ENCODE peak calls at places on chromosomes 5 and 9, in four cellular contexts. H is HepG2, P is HEK293T, G is GM12878. Y is an unnamed sample.

GRCh38 chr5:11261226-11261625 is 500.2 kb upstream of the DAP start:
- DNase-seq in H (no peak), P (no peak), G (no peak), Y (no peak)

GRCh38 chr5:96963267-96963666 is 27.4 kb downstream of the LNPEP start:
- DNase-seq in H (no peak), P (peak; percentile 43), G (peak; percentile 33), Y (no peak)

GRCh38 chr5:95884021-95884333 is 61.5 kb upstream of the GLRX start:
- DNase-seq in G (no peak), H (no peak), P (no peak), Y (no peak)

GRCh38 chr5:55141945-55142690 is 17.9 kb upstream of the GPX8 start:
- DNase-seq in H (no peak), P (no peak), G (no peak), Y (no peak)

GRCh38 chr9:22084336-22085035 is 75.4 kb upstream of the CDKN2B start:
- DNase-seq in G (no peak), H (peak; percentile 7), P (peak; percentile 44), Y (no peak)

GRCh38 chr9:37944266-37944650 is 40.3 kb upstream of the SLC25A51 start:
- DNase-seq in P (no peak), G (no peak), H (no peak), Y (no peak)

GRCh38 chr5:177494356-177495195 is 2.8 kb downstream of the PDLIM7 start:
- DNase-seq in P (no peak), H (peak; percentile 47), G (no peak), Y (peak; percentile 87)

GRCh38 chr5:175815126-175815913 is 56.1 kb upstream of the CPLX2 start:
- DNase-seq in P (no peak), H (no peak), G (no peak), Y (no peak)

GRCh38 chr9:4662989-4663792 is 1.1 kb downstream of the PLPP6 start:
- DNase-seq in P (peak; percentile 11), H (peak; percentile 65), G (no peak), Y (no peak)

GRCh38 chr9:90344013-90344412 is 298.6 kb downstream of the DIRAS2 start:
- DNase-seq in H (no peak), G (no peak), P (no peak), Y (no peak)

GRCh38 chr5:108122701-108123100 is 259.2 kb downstream of the FBXL17 start:
- DNase-seq in P (no peak), G (no peak), H (no peak), Y (no peak)

GRCh38 chr5:122492675-122493074 is 180.6 kb downstream of the SNCAIP start:
- DNase-seq in G (no peak), P (peak; percentile 27), H (no peak), Y (no peak)

GRCh38 chr9:14203366-14204056 is 110.4 kb downstream of the NFIB start:
- DNase-seq in G (no peak), H (no peak), P (no peak), Y (no peak)

GRCh38 chr9:80699551-80699998 is 989.8 kb downstream of the TLE1 start:
- DNase-seq in G (no peak), H (no peak), P (no peak), Y (no peak)

GRCh38 chr5:120613729-120614128 is 149.6 kb downstream of the PRR16 start:
- DNase-seq in P (no peak), G (no peak), H (no peak), Y (no peak)

GRCh38 chr5:56620903-56621680 is 194.3 kb upstream of the MAP3K1 start:
- DNase-seq in G (no peak), P (no peak), H (no peak), Y (no peak)

GRCh38 chr5:50786073-50786472 is 119.6 kb downstream of the PARP8 start:
- DNase-seq in H (no peak), P (no peak), G (no peak), Y (no peak)

GRCh38 chr9:126411225-126411947 is 84.8 kb downstream of the MVB12B start:
- DNase-seq in G (peak; percentile 93), H (no peak), P (no peak), Y (no peak)

GRCh38 chr5:56625577-56625976 is 189.8 kb upstream of the MAP3K1 start:
- DNase-seq in G (no peak), H (no peak), P (no peak), Y (no peak)

GRCh38 chr5:122726990-122727616 is 47.8 kb upstream of the SNX2 start:
- DNase-seq in H (no peak), P (no peak), G (peak; percentile 38), Y (no peak)

GRCh38 chr9:121277518-121278275 is 9.7 kb downstream of the GSN start:
- DNase-seq in P (no peak), G (no peak), H (no peak), Y (no peak)

GRCh38 chr5:136374638-136375037 is 9.3 kb upstream of the TRPC7 start:
- DNase-seq in H (no peak), G (no peak), P (no peak), Y (no peak)

GRCh38 chr5:66281309-66281708 is 137.2 kb downstream of the SREK1 start:
- DNase-seq in H (no peak), P (no peak), G (no peak), Y (no peak)

GRCh38 chr9:19464764-19465570 is 56.2 kb downstream of the ACER2 start:
- DNase-seq in P (peak; percentile 93), G (no peak), H (peak; percentile 73), Y (peak; percentile 93)

GRCh38 chr9:95087659-95088242 is 229.8 kb downstream of the FANCC start:
- DNase-seq in H (no peak), G (no peak), P (no peak), Y (no peak)

GRCh38 chr5:80653497-80653896 is 955 bp upstream of the MSH3 start:
- DNase-seq in H (no peak), G (no peak), P (no peak), Y (no peak)

GRCh38 chr5:178625679-178626483 is 969 bp downstream of the CLK4 start:
- DNase-seq in H (no peak), P (peak; percentile 32), G (no peak), Y (no peak)

GRCh38 chr5:56479701-56480304 is 246.7 kb upstream of the ANKRD55 start:
- DNase-seq in G (peak; percentile 30), H (no peak), P (no peak), Y (no peak)

GRCh38 chr5:111772456-111772855 is 15.5 kb upstream of the NREP start:
- DNase-seq in H (no peak), G (no peak), P (peak; percentile 28), Y (no peak)

GRCh38 chr9:30732060-30732459 is 1652.4 kb upstream of the ACO1 start:
- DNase-seq in P (no peak), H (peak; percentile 2), G (no peak), Y (peak; percentile 47)

GRCh38 chr9:118418887-118419620 is 714.9 kb downstream of the TLR4 start:
- DNase-seq in H (no peak), G (no peak), P (no peak), Y (no peak)

GRCh38 chr9:134972140-134972539 is 54.4 kb upstream of the FCN1 start:
- DNase-seq in G (no peak), P (no peak), H (no peak), Y (no peak)

DNA sequence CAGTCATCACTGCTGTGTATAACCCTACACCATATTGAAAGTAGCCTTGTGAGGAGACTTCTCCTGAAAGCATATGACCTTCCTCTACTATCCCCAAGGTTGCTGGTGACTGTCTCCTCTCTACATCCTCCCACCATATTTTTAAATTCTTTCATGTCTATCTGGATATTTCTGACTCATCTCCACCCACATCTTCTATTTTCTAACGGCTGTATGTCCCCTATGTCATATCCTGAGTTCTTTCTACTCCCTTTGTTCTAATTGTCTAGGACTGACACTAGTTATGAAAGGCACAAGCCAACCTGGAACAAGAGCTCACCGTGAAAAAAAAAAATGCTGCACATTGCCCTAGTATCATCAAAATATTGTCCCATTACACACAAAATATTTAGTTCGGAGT is 218.3 kb upstream of the ZNF462 start:
- DNase-seq in G (no peak), H (no peak), P (no peak), Y (no peak)
- TF ChIP-seq SUZ12 in G (no peak), H (no peak), P (no peak), Y (no peak)

GRCh38 chr5:1011226-1011631 is 2.6 kb downstream of the NKD2 start:
- DNase-seq in H (peak; percentile 38), P (peak; percentile 70), G (no peak), Y (no peak)

GRCh38 chr5:1008451-1009358 is at the start of gene NKD2:
- DNase-seq in G (no peak), H (no peak), P (peak; percentile 87), Y (no peak)

GRCh38 chr5:1010641-1011046 is 2.0 kb downstream of the NKD2 start:
- DNase-seq in H (no peak), G (no peak), P (no peak), Y (no peak)

GRCh38 chr5:1010181-1010510 is 1.5 kb downstream of the NKD2 start:
- DNase-seq in P (no peak), G (no peak), H (peak; percentile 56), Y (no peak)

GRCh38 chr5:1009359-1010180 is 968 bp downstream of the NKD2 start:
- DNase-seq in H (no peak), G (no peak), P (no peak), Y (no peak)
- TF ChIP-seq SUZ12 in H (no peak), G (peak; percentile 81), P (no peak), Y (peak; percentile 78)

GRCh38 chr5:15026011-15026481 is 154.5 kb upstream of the ANKH start:
- DNase-seq in P (no peak), G (no peak), H (no peak), Y (no peak)
- TF ChIP-seq SUZ12 in P (no peak), G (no peak), H (no peak), Y (no peak)

GRCh38 chr9:97382099-97382718 is 29.7 kb upstream of the TDRD7 start:
- DNase-seq in H (peak; percentile 91), P (no peak), G (no peak), Y (no peak)
- TF ChIP-seq SUZ12 in H (no peak), P (no peak), G (no peak), Y (no peak)

GRCh38 chr5:35485487-35485886 is 132.2 kb upstream of the SPEF2 start:
- DNase-seq in G (no peak), P (no peak), H (no peak), Y (no peak)

GRCh38 chr5:35484241-35484640 is 133.4 kb upstream of the SPEF2 start:
- DNase-seq in H (no peak), P (no peak), G (no peak), Y (no peak)

GRCh38 chr5:35487255-35488035 is 130.2 kb upstream of the SPEF2 start:
- DNase-seq in G (no peak), P (no peak), H (no peak), Y (no peak)

GRCh38 chr5:35488055-35488454 is 129.6 kb upstream of the SPEF2 start:
- DNase-seq in P (no peak), H (no peak), G (no peak), Y (no peak)

GRCh38 chr5:35488786-35489185 is 128.9 kb upstream of the SPEF2 start:
- DNase-seq in P (no peak), H (no peak), G (no peak), Y (no peak)
- TF ChIP-seq SUZ12 in P (no peak), H (no peak), G (no peak), Y (no peak)

DNA sequence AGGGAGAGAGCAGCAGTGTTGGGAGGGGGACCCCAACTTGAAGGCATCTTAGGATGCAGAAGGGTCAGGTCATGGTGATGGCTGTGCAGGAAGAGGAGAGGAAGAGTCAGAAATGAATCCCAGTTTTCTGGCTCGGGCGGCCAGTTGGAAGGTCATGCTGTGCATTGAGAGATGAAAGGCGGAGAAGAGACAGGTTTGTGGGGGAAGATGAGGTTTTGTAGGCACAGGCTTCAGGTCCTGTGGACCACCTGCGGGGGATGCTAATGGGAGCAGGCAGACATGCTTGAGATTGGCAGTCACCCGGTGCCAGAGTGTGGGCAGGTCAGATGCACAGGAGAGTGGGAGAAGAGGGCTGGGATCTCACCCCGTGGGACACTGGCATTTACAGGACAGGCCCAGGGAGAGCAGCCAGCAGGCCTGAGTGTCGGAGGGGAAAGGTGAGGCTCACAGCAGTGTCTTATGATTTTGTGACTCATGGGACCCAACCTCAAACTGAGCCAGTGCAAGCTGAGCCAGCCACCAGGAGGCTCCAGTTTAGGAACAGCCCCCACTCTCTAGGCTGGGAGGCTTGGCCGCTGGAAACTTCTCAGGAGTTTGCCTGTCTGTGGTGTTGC is 17.5 kb downstream of the STXBP1 start:
- DNase-seq in G (no peak), P (no peak), H (no peak), Y (peak; percentile 55)
- TF ChIP-seq SUZ12 in G (no peak), P (no peak), H (no peak), Y (no peak)